ENCODE peak calls at places on chromosomes 16 and 17, in ten cellular contexts. A, N, R, Q, W, T, K, U, V and Y are unnamed samples.

GRCh38 chr16:30473231-30474061 is 904 bp downstream of the ITGAL start:
- DNase-seq in A (no peak), N (no peak), R (no peak), Q (no peak), W (peak), T (no peak), K (no peak), U (no peak), V (no peak), Y (no peak)

GRCh38 chr17:73976147-73976546 is 227.3 kb upstream of the RPL38 start:
- DNase-seq in A (no peak), N (no peak), R (no peak), Q (no peak), W (no peak), T (no peak), K (no peak), U (no peak), V (no peak), Y (no peak)

GRCh38 chr16:51994597-51994996 is 552.3 kb downstream of the TOX3 start:
- DNase-seq in A (no peak), N (no peak), R (peak), Q (no peak), W (no peak), T (peak), K (no peak), U (no peak), V (no peak), Y (no peak)

GRCh38 chr17:5508855-5509254 is 22.5 kb downstream of the MIS12 start:
- DNase-seq in A (no peak), N (peak), R (no peak), Q (peak), W (no peak), T (no peak), K (no peak), U (peak), V (peak), Y (no peak)

GRCh38 chr17:41559548-41559947 is 12.3 kb downstream of the KRT9 start:
- DNase-seq in A (no peak), N (peak), R (no peak), Q (no peak), W (no peak), T (no peak), K (no peak), U (peak), V (no peak), Y (no peak)

GRCh38 chr16:70320121-70320520 is 21.1 kb downstream of the DDX19B start:
- DNase-seq in A (no peak), N (no peak), R (no peak), Q (no peak), W (no peak), T (no peak), K (no peak), U (no peak), V (no peak), Y (no peak)

GRCh38 chr17:41906465-41907184 is 12.1 kb downstream of the ACLY start:
- DNase-seq in A (no peak), N (peak), R (no peak), Q (no peak), W (no peak), T (no peak), K (no peak), U (peak), V (no peak), Y (no peak)

GRCh38 chr17:78532311-78532710 is 44.9 kb downstream of the DNAH17 start:
- DNase-seq in A (no peak), N (no peak), R (no peak), Q (no peak), W (no peak), T (no peak), K (no peak), U (no peak), V (peak), Y (no peak)

GRCh38 chr16:73196670-73197069 is 148.7 kb upstream of the ZFHX3 start:
- DNase-seq in A (no peak), N (peak), R (no peak), Q (peak), W (peak), T (peak), K (no peak), U (peak), V (peak), Y (no peak)

GRCh38 chr16:67100569-67101300 is 9.0 kb upstream of the PHAF1 start:
- DNase-seq in A (no peak), N (peak), R (no peak), Q (no peak), W (peak), T (no peak), K (no peak), U (peak), V (no peak), Y (no peak)

GRCh38 chr17:4893721-4894560 is 5.4 kb upstream of the C17orf107 start:
- DNase-seq in A (no peak), N (no peak), R (no peak), Q (no peak), W (no peak), T (no peak), K (no peak), U (no peak), V (no peak), Y (no peak)

GRCh38 chr17:61310611-61311010 is 89.0 kb upstream of the TBX2 start:
- DNase-seq in A (no peak), N (no peak), R (no peak), Q (no peak), W (no peak), T (no peak), K (no peak), U (no peak), V (no peak), Y (no peak)

GRCh38 chr17:72644481-72644880 is 448.0 kb downstream of the SLC39A11 start:
- DNase-seq in A (no peak), N (no peak), R (no peak), Q (no peak), W (no peak), T (no peak), K (no peak), U (no peak), V (no peak), Y (no peak)

GRCh38 chr17:51540151-51540550 is 279.8 kb downstream of the UTP18 start:
- DNase-seq in A (no peak), N (no peak), R (no peak), Q (no peak), W (no peak), T (no peak), K (peak), U (no peak), V (no peak), Y (no peak)

GRCh38 chr16:84788968-84789371 is 30.8 kb upstream of the CRISPLD2 start:
- DNase-seq in A (no peak), N (no peak), R (no peak), Q (no peak), W (no peak), T (no peak), K (no peak), U (no peak), V (no peak), Y (no peak)

GRCh38 chr17:76714822-76715461 is 4.2 kb upstream of the MXRA7 start:
- DNase-seq in A (peak), N (peak), R (peak), Q (peak), W (peak), T (peak), K (peak), U (peak), V (peak), Y (peak)

GRCh38 chr17:80636356-80637285 is 92.0 kb downstream of the RPTOR start:
- DNase-seq in A (no peak), N (no peak), R (no peak), Q (no peak), W (no peak), T (no peak), K (no peak), U (no peak), V (no peak), Y (no peak)

GRCh38 chr16:81239722-81240121 is 1.2 kb downstream of the BCO1 start:
- DNase-seq in A (no peak), N (no peak), R (no peak), Q (no peak), W (no peak), T (no peak), K (no peak), U (no peak), V (no peak), Y (no peak)

GRCh38 chr17:80901319-80901718 is 90.3 kb upstream of the CHMP6 start:
- DNase-seq in A (no peak), N (peak), R (no peak), Q (no peak), W (peak), T (no peak), K (no peak), U (no peak), V (no peak), Y (no peak)

GRCh38 chr16:74297296-74297665 is 667 bp downstream of the PSMD7 start:
- DNase-seq in A (no peak), N (peak), R (no peak), Q (peak), W (peak), T (no peak), K (no peak), U (peak), V (no peak), Y (peak)

GRCh38 chr17:58141505-58141904 is 6.7 kb upstream of the OR4D1 start:
- DNase-seq in A (no peak), N (no peak), R (no peak), Q (no peak), W (no peak), T (no peak), K (no peak), U (no peak), V (no peak), Y (no peak)

DNA sequence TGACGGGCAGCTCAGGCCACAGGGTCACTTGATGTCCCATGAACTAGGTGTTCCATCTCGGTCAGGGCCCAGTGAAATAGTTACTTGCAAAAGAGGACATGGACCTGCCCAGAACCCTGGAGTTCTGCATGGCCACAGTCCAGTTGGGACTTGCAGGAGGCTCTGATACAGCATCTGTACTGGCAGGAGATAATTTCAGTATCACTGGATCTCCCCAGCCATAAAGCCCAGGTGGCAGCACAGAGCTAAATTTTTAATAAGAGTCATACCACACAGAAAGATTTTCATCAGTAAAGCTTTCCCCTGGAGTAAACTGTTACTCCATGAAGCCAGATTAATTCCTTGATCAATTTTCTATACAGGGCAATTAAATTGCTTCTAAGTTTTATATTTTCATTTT is 18.0 kb upstream of the SLC16A5 start:
- DNase-seq in A (no peak), N (no peak), R (no peak), Q (no peak), W (no peak), T (no peak), K (no peak), U (peak), V (no peak), Y (no peak)
- TF ChIP-seq CTCF in A (peak), N (peak), R (peak), Q (no peak), W (peak), T (peak), K (peak), U (peak), V (peak), Y (no peak)

DNA sequence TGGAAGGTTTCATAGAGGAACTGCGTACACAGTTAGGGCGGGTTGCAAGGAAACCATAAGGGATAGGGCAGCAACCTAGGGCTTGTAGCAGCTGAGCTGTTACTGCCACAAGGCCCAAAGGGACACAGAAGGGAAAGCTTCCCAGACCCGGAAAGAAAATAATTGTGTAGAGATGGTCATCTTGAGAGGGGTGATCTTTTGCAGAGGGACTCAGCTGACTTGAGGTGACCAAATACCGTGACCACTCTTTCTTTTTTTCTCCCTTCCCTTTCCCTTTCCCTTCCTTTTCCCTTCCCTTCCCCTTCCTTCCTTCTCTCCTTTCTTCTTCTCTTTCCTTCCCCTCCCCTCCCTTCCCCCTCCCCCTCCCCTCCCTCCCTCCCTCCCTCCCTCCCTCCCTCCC is 8.5 kb upstream of the CREBBP start:
- DNase-seq in A (no peak), N (no peak), R (no peak), Q (no peak), W (no peak), T (no peak), K (no peak), U (no peak), V (no peak), Y (no peak)
- TF ChIP-seq CTCF in A (no peak), N (no peak), R (no peak), Q (no peak), W (no peak), T (no peak), K (no peak), U (no peak), V (no peak), Y (no peak)

GRCh38 chr17:82384730-82385429 is 13.3 kb downstream of the UTS2R start:
- DNase-seq in A (no peak), N (peak), R (peak), Q (no peak), W (no peak), T (peak), K (no peak), U (peak), V (peak), Y (no peak)
- TF ChIP-seq CTCF in A (no peak), N (peak), R (no peak), Q (no peak), W (no peak), T (no peak), K (no peak), U (no peak), V (peak), Y (no peak)

DNA sequence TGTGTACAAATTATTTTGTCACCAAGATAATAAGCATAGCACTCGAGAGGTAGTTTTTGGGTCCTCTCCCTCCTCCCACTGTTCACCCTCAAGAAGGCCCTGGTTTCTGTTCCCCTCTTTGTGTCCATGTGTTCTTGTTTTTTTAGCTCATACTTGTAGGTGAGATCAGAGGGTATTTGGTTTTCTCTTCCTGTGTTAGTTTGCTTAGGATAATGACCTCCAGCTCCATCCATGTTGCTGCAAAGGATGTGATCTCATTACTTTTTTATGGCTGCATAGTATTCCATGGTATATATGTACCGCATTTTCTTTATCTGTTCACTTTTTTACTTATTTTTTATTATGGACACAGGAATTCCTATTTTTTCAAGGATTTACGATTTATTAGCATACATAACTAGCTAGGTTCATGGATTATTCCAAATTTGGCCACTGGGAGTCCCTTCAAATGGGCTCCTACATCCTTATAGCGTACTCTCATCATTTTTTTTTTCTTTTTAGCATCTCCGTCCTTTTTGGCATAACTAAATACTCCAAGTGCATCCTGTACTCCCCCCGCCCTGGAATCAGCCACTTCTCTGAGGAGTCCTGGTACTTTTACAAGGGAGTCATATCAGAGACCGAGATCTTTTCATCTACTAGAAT is 7.3 kb downstream of the TADA2A start:
- DNase-seq in A (no peak), N (peak), R (no peak), Q (no peak), W (no peak), T (no peak), K (no peak), U (no peak), V (no peak), Y (no peak)
- TF ChIP-seq CTCF in A (peak), N (peak), R (no peak), Q (peak), W (no peak), T (no peak), K (no peak), U (peak), V (peak), Y (no peak)

GRCh38 chr17:18194394-18194793 is 10.8 kb downstream of the ALKBH5 start:
- DNase-seq in A (no peak), N (no peak), R (no peak), Q (no peak), W (no peak), T (no peak), K (no peak), U (no peak), V (no peak), Y (no peak)

GRCh38 chr17:18191071-18191667 is 7.5 kb downstream of the ALKBH5 start:
- DNase-seq in A (no peak), N (no peak), R (no peak), Q (no peak), W (no peak), T (peak), K (no peak), U (peak), V (no peak), Y (no peak)

GRCh38 chr17:18190629-18191028 is 7.0 kb downstream of the ALKBH5 start:
- DNase-seq in A (no peak), N (no peak), R (no peak), Q (no peak), W (no peak), T (no peak), K (no peak), U (no peak), V (no peak), Y (no peak)

GRCh38 chr17:18194804-18195203 is 11.2 kb downstream of the ALKBH5 start:
- DNase-seq in A (no peak), N (no peak), R (no peak), Q (no peak), W (no peak), T (no peak), K (no peak), U (no peak), V (no peak), Y (no peak)

GRCh38 chr17:18191967-18192366 is 8.3 kb downstream of the ALKBH5 start:
- DNase-seq in A (no peak), N (no peak), R (no peak), Q (no peak), W (no peak), T (no peak), K (no peak), U (no peak), V (peak), Y (no peak)
- TF ChIP-seq CTCF in A (peak), N (peak), R (no peak), Q (peak), W (peak), T (no peak), K (no peak), U (peak), V (peak), Y (no peak)

GRCh38 chr16:11914210-11914758 is 1.5 kb downstream of the GSPT1 start:
- DNase-seq in A (no peak), N (no peak), R (no peak), Q (no peak), W (no peak), T (no peak), K (no peak), U (no peak), V (no peak), Y (no peak)

GRCh38 chr16:11913425-11914079 is 2.2 kb downstream of the GSPT1 start:
- DNase-seq in A (no peak), N (peak), R (no peak), Q (no peak), W (no peak), T (no peak), K (no peak), U (peak), V (no peak), Y (no peak)

GRCh38 chr16:11916524-11917285 is 949 bp upstream of the GSPT1 start:
- DNase-seq in A (no peak), N (peak), R (peak), Q (no peak), W (no peak), T (peak), K (no peak), U (peak), V (no peak), Y (no peak)

GRCh38 chr16:11914759-11915643 is 755 bp downstream of the GSPT1 start:
- DNase-seq in A (no peak), N (peak), R (peak), Q (peak), W (peak), T (peak), K (no peak), U (peak), V (no peak), Y (no peak)

DNA sequence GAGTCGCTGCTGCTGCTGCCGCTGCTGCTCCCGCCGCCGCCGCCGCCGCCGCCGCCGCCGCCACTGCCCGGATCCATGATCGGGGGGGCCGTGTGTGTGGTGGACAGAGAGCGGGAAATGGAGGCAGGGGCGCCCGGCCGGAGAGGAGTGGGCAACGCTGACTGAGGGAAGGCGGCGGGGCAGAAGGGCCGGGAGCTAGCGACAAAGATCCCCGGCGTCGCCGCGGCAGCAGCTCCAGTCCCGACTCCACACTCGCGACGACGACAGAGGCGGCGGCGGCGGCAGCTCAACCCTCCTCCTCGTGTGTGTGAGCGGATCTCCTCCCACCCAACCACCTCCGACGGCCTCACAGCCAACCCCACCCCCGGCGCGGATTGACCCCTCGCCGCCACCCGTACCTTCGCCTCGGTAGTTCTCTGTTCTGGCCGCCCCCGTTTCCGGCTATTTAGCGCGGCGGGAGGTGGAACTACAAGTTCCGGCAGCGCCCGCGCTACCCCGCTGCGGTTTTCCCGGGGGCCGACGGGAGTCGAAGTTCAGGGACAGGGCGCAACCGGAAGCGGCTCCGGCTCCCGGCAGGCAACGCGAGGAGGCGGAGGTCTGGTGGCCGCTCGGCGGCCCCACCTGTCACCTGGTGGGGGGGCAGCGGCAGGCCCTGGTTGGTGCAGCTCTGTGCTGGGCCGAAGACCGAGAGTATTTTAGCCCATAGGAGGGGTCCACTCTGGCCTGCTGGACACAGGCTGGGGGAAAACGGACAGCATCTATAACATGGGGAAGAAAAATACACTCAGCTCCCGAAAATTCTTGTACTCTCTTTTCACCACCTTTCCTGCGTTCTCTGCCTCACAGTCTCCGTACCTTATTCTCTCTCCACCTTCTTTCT is at the start of gene GSPT1:
- DNase-seq in A (peak), N (peak), R (peak), Q (peak), W (peak), T (peak), K (peak), U (peak), V (peak), Y (peak)
- TF ChIP-seq CTCF in A (no peak), N (no peak), R (peak), Q (no peak), W (peak), T (no peak), K (no peak), U (no peak), V (peak), Y (no peak)

GRCh38 chr16:71442041-71442440 is at the start of gene TLE7:
- DNase-seq in A (peak), N (no peak), R (no peak), Q (no peak), W (peak), T (no peak), K (no peak), U (no peak), V (no peak), Y (no peak)

GRCh38 chr16:71441348-71441781 is 489 bp downstream of the TLE7 start:
- DNase-seq in A (no peak), N (no peak), R (no peak), Q (no peak), W (peak), T (no peak), K (no peak), U (no peak), V (peak), Y (no peak)

GRCh38 chr16:71439531-71439930 is 2.3 kb downstream of the TLE7 start:
- DNase-seq in A (no peak), N (no peak), R (no peak), Q (no peak), W (no peak), T (no peak), K (no peak), U (no peak), V (no peak), Y (no peak)

GRCh38 chr16:71443714-71444113 is 1.9 kb upstream of the TLE7 start:
- DNase-seq in A (peak), N (no peak), R (no peak), Q (no peak), W (no peak), T (no peak), K (no peak), U (no peak), V (no peak), Y (no peak)

GRCh38 chr16:71440669-71441347 is 1.0 kb downstream of the TLE7 start:
- DNase-seq in A (no peak), N (no peak), R (no peak), Q (peak), W (peak), T (no peak), K (no peak), U (no peak), V (peak), Y (no peak)
- TF ChIP-seq CTCF in A (no peak), N (no peak), R (no peak), Q (peak), W (peak), T (no peak), K (no peak), U (no peak), V (peak), Y (no peak)